ENCODE peak calls at places on chromosome 16, in five cellular contexts. One of them, this sample, is unnamed. For H3K4me1, the result is how much of the 10 kb centered on the place peaks cover.

GRCh38 chr16:88455610-88456355 is 2.7 kb downstream of the ZFPM1 start:
- DNase-seq in A549: peak
- DNase-seq in MM.1S: peak
- DNase-seq in colonic mucosa: peak
- DNase-seq in cardiac muscle cell: no peak
- DNase-seq in this sample: no peak

GRCh38 chr16:9934723-9935508 is 247.3 kb downstream of the GRIN2A start:
- DNase-seq in A549: no peak
- DNase-seq in MM.1S: no peak
- DNase-seq in colonic mucosa: no peak
- DNase-seq in cardiac muscle cell: no peak
- DNase-seq in this sample: no peak

GRCh38 chr16:16144416-16144815 is 78.9 kb downstream of the ABCC6 start:
- DNase-seq in A549: no peak
- DNase-seq in MM.1S: no peak
- DNase-seq in colonic mucosa: no peak
- DNase-seq in cardiac muscle cell: no peak
- DNase-seq in this sample: no peak

GRCh38 chr16:28010671-28011070 is 52.8 kb downstream of the GSG1L start:
- DNase-seq in A549: no peak
- DNase-seq in MM.1S: no peak
- DNase-seq in colonic mucosa: no peak
- DNase-seq in cardiac muscle cell: no peak
- DNase-seq in this sample: no peak

GRCh38 chr16:82891918-82892317 is 265.1 kb downstream of the CDH13 start:
- DNase-seq in A549: no peak
- DNase-seq in MM.1S: no peak
- DNase-seq in colonic mucosa: no peak
- DNase-seq in cardiac muscle cell: no peak
- DNase-seq in this sample: no peak

GRCh38 chr16:27762441-27762840 is 212.5 kb downstream of the KATNIP start:
- DNase-seq in A549: no peak
- DNase-seq in MM.1S: no peak
- DNase-seq in colonic mucosa: no peak
- DNase-seq in cardiac muscle cell: no peak
- DNase-seq in this sample: no peak

GRCh38 chr16:64892843-64893242 is 229.0 kb downstream of the CDH11 start:
- DNase-seq in A549: no peak
- DNase-seq in MM.1S: no peak
- DNase-seq in colonic mucosa: no peak
- DNase-seq in cardiac muscle cell: no peak
- DNase-seq in this sample: no peak

GRCh38 chr16:30725465-30725792 is 22.8 kb upstream of the PHKG2 start:
- DNase-seq in A549: no peak
- DNase-seq in MM.1S: no peak
- DNase-seq in colonic mucosa: no peak
- DNase-seq in cardiac muscle cell: no peak
- DNase-seq in this sample: no peak

GRCh38 chr16:73692861-73693260 is 603.8 kb upstream of the PSMD7 start:
- DNase-seq in A549: no peak
- DNase-seq in MM.1S: no peak
- DNase-seq in colonic mucosa: no peak
- DNase-seq in cardiac muscle cell: no peak
- DNase-seq in this sample: no peak

GRCh38 chr16:67801889-67802288 is 4.5 kb downstream of the RANBP10 start:
- DNase-seq in A549: no peak
- DNase-seq in MM.1S: no peak
- DNase-seq in colonic mucosa: no peak
- DNase-seq in cardiac muscle cell: no peak
- DNase-seq in this sample: peak

GRCh38 chr16:4110680-4111079 is 5.6 kb downstream of the ADCY9 start:
- DNase-seq in A549: no peak
- DNase-seq in MM.1S: no peak
- DNase-seq in colonic mucosa: peak
- DNase-seq in cardiac muscle cell: no peak
- DNase-seq in this sample: no peak

GRCh38 chr16:68378436-68379415 is 67.9 kb downstream of the PRMT7 start:
- DNase-seq in A549: no peak
- DNase-seq in MM.1S: no peak
- DNase-seq in colonic mucosa: no peak
- DNase-seq in cardiac muscle cell: no peak
- DNase-seq in this sample: peak

GRCh38 chr16:75928295-75928694 is 202.0 kb upstream of the CPHXL start:
- DNase-seq in A549: no peak
- DNase-seq in MM.1S: no peak
- DNase-seq in colonic mucosa: no peak
- DNase-seq in cardiac muscle cell: no peak
- DNase-seq in this sample: no peak

GRCh38 chr16:69820926-69821541 is 58.9 kb downstream of the WWP2 start:
- DNase-seq in A549: no peak
- DNase-seq in MM.1S: no peak
- DNase-seq in colonic mucosa: no peak
- DNase-seq in cardiac muscle cell: no peak
- DNase-seq in this sample: no peak

GRCh38 chr16:86865866-86866675 is 287.7 kb downstream of the FOXL1 start:
- DNase-seq in A549: no peak
- DNase-seq in MM.1S: no peak
- DNase-seq in colonic mucosa: no peak
- DNase-seq in cardiac muscle cell: peak
- DNase-seq in this sample: no peak

GRCh38 chr16:13864689-13865088 is 55.3 kb upstream of the ERCC4 start:
- DNase-seq in A549: no peak
- DNase-seq in MM.1S: no peak
- DNase-seq in colonic mucosa: no peak
- DNase-seq in cardiac muscle cell: no peak
- DNase-seq in this sample: peak

GRCh38 chr16:15033309-15033707 is 22.6 kb downstream of the NTAN1 start:
- DNase-seq in A549: no peak
- DNase-seq in MM.1S: no peak
- DNase-seq in colonic mucosa: no peak
- DNase-seq in cardiac muscle cell: peak
- DNase-seq in this sample: no peak

GRCh38 chr16:68272501-68273209 is 8.3 kb downstream of the SLC7A6 start:
- DNase-seq in A549: no peak
- DNase-seq in MM.1S: peak
- DNase-seq in colonic mucosa: peak
- DNase-seq in cardiac muscle cell: no peak
- DNase-seq in this sample: no peak

GRCh38 chr16:54412777-54413455 is 126.3 kb upstream of the IRX3 start:
- DNase-seq in A549: no peak
- DNase-seq in MM.1S: no peak
- DNase-seq in colonic mucosa: no peak
- DNase-seq in cardiac muscle cell: no peak
- DNase-seq in this sample: no peak

GRCh38 chr16:25614836-25615235 is 76.9 kb upstream of the HS3ST4 start:
- DNase-seq in A549: no peak
- DNase-seq in MM.1S: no peak
- DNase-seq in colonic mucosa: no peak
- DNase-seq in cardiac muscle cell: no peak
- DNase-seq in this sample: no peak

GRCh38 chr16:67537636-67538591 is 9.3 kb downstream of the RIPOR1 start:
- DNase-seq in A549: no peak
- DNase-seq in MM.1S: peak
- DNase-seq in colonic mucosa: peak
- DNase-seq in cardiac muscle cell: peak
- DNase-seq in this sample: no peak

GRCh38 chr16:74737521-74737920 is 36.9 kb upstream of the MLKL start:
- DNase-seq in A549: no peak
- DNase-seq in MM.1S: no peak
- DNase-seq in colonic mucosa: no peak
- DNase-seq in cardiac muscle cell: no peak
- DNase-seq in this sample: no peak

GRCh38 chr16:50326835-50327465 is 41.8 kb downstream of the BRD7 start:
- DNase-seq in A549: no peak
- DNase-seq in MM.1S: peak
- DNase-seq in colonic mucosa: no peak
- DNase-seq in cardiac muscle cell: peak
- DNase-seq in this sample: peak

GRCh38 chr16:81376880-81377279 is 62.1 kb downstream of the GAN start:
- DNase-seq in A549: no peak
- DNase-seq in MM.1S: no peak
- DNase-seq in colonic mucosa: no peak
- DNase-seq in cardiac muscle cell: no peak
- DNase-seq in this sample: no peak

GRCh38 chr16:2019919-2020831 is 590 bp downstream of the NPW start:
- DNase-seq in A549: no peak
- DNase-seq in MM.1S: no peak
- DNase-seq in colonic mucosa: no peak
- DNase-seq in cardiac muscle cell: peak
- DNase-seq in this sample: no peak

GRCh38 chr16:87457724-87458423 is 35.0 kb downstream of the ZCCHC14 start:
- DNase-seq in A549: no peak
- DNase-seq in MM.1S: no peak
- DNase-seq in colonic mucosa: no peak
- DNase-seq in cardiac muscle cell: no peak
- DNase-seq in this sample: no peak

GRCh38 chr16:29816694-29817441 is 916 bp downstream of the PAGR1 start:
- DNase-seq in A549: peak
- DNase-seq in MM.1S: peak
- DNase-seq in colonic mucosa: peak
- DNase-seq in cardiac muscle cell: peak
- DNase-seq in this sample: peak

GRCh38 chr16:50712568-50712914 is 19.1 kb downstream of the NOD2 start:
- DNase-seq in A549: no peak
- DNase-seq in MM.1S: no peak
- DNase-seq in colonic mucosa: no peak
- DNase-seq in cardiac muscle cell: no peak
- DNase-seq in this sample: no peak

GRCh38 chr16:81932668-81933067 is 78.6 kb downstream of the SDR42E1 start:
- DNase-seq in A549: no peak
- DNase-seq in MM.1S: no peak
- DNase-seq in colonic mucosa: no peak
- DNase-seq in cardiac muscle cell: no peak
- DNase-seq in this sample: no peak

GRCh38 chr16:30875881-30876791 is 17.7 kb downstream of the BCL7C start:
- DNase-seq in A549: no peak
- DNase-seq in MM.1S: peak
- DNase-seq in colonic mucosa: peak
- DNase-seq in cardiac muscle cell: peak
- DNase-seq in this sample: peak

GRCh38 chr16:87891763-87892162 is 22.5 kb upstream of the SLC7A5 start:
- DNase-seq in A549: no peak
- DNase-seq in MM.1S: no peak
- DNase-seq in colonic mucosa: no peak
- DNase-seq in cardiac muscle cell: no peak
- DNase-seq in this sample: no peak

GRCh38 chr16:1073566-1074378 is 1.2 kb downstream of the SSTR5 start:
- DNase-seq in A549: no peak
- DNase-seq in MM.1S: no peak
- DNase-seq in colonic mucosa: no peak
- DNase-seq in cardiac muscle cell: peak
- DNase-seq in this sample: no peak

GRCh38 chr16:17348042-17348783 is 122.5 kb downstream of the XYLT1 start:
- DNase-seq in A549: no peak
- DNase-seq in MM.1S: no peak
- DNase-seq in colonic mucosa: no peak
- DNase-seq in cardiac muscle cell: no peak
- DNase-seq in this sample: no peak
- H3K27ac ChIP-seq in A549: no peak
- H3K27ac ChIP-seq in MM.1S: peak
- H3K27ac ChIP-seq in colonic mucosa: peak
- H3K27ac ChIP-seq in cardiac muscle cell: no peak
- H3K27ac ChIP-seq in this sample: no peak

DNA sequence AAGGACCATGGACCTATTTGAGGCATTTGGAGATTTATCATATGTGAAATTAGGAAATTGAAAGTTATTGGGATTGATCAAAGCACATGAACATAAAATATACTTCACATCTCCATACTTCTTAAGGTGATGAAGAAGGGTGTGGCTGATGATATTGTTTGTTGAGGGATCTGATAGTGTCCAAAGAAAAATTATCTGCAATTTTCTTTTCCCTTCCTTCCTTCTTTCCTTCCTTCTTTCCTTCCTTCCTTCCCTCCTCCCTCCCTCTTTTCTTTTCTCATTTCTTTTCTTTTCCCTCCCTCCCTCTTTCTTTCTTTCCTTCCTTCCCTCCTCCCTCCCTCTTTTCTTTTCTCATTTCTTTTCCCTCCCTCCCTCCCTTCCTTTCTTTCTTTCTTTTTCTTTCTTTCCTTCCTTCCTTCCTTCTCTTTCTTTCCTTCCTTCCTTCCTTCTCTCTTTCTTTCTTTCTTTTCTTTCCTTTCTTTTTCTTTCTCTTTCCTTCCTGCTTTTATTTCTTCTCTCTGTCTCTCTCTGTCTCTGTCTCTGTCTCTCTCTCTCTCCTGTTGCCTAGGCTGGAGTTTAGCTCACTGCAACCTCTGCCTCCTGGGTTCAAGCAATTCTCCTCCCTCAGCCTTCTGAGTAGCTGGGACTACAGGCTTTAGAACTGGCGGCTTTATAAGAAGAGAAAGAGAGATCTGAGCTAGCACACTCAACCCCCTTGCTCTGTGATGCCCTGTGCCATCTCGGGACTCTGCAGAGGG is 20.9 kb upstream of the ITPRIPL2 start:
- DNase-seq in A549: no peak
- DNase-seq in MM.1S: no peak
- DNase-seq in colonic mucosa: no peak
- DNase-seq in cardiac muscle cell: no peak
- DNase-seq in this sample: peak
- H3K4me3 ChIP-seq in A549: no peak
- H3K4me3 ChIP-seq in MM.1S: no peak
- H3K4me3 ChIP-seq in colonic mucosa: no peak
- H3K4me3 ChIP-seq in cardiac muscle cell: no peak
- H3K4me3 ChIP-seq in this sample: no peak

GRCh38 chr16:58041628-58041955 is 16.0 kb downstream of the MMP15 start:
- DNase-seq in A549: no peak
- DNase-seq in MM.1S: no peak
- DNase-seq in colonic mucosa: no peak
- DNase-seq in cardiac muscle cell: no peak
- DNase-seq in this sample: no peak
- H3K4me1 ChIP-seq in A549: under half
- H3K4me1 ChIP-seq in MM.1S: under half
- H3K4me1 ChIP-seq in colonic mucosa: under half
- H3K4me1 ChIP-seq in cardiac muscle cell: under half
- H3K4me1 ChIP-seq in this sample: under half

DNA sequence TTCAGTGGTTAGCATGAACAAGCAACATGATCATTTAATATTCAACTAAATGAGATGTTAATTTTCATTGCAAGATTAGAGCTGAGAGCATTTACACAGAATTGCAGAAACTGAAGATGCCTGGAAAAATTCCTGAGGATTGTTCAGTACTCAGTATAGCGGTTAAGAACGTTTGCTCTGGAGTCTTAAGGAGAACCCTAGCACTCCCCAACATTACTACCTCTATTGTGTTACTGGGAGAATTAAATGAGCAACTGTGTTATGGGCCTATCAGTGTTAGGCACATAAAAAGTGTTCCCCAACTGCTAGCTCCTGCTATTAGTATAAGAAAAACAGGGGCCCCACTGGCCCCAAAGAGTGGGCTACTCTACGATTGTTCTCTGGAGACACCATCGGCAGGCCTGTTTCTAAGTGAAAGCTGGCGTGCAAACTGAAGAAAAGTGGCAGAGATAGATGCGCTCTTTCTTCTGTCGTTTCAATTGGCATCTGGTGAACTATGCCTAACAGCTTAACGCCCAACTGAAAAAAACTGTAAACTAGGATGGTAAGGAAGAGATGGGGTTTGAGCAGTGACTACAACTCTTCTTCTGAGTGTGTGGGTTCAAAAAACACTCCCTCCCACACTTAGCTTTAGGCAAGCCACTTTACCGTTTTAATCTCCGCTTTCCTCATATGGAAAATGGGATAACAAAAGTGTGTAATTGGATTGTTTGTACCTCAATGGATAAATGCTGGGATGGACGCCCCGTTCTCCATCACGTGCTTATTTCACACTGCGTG is 1.3 kb downstream of the CDR2 start:
- DNase-seq in A549: no peak
- DNase-seq in MM.1S: peak
- DNase-seq in colonic mucosa: peak
- DNase-seq in cardiac muscle cell: no peak
- DNase-seq in this sample: peak
- H3K27ac ChIP-seq in A549: peak
- H3K27ac ChIP-seq in MM.1S: peak
- H3K27ac ChIP-seq in colonic mucosa: peak
- H3K27ac ChIP-seq in cardiac muscle cell: no peak
- H3K27ac ChIP-seq in this sample: peak

This sample was measured in Karpas-422.